ENCODE peak calls at places on chromosomes 7 and 10, in ten cellular contexts. K is heart left ventricle, H is HCT116, I is transverse colon, M is IMR-90, Z is lower leg skin, W is testis, F is esophagus squamous epithelium, R is stomach, C is A549. N is an unnamed sample.

GRCh38 chr10:43120116-43120947 is 17.9 kb upstream of the CSGALNACT2 start:
- DNase-seq in K (no peak), H (no peak), I (no peak), M (no peak), Z (no peak), W (no peak), F (no peak), R (no peak), C (no peak), N (no peak)

GRCh38 chr10:69968830-69969229 is 83.8 kb upstream of the MACROH2A2 start:
- DNase-seq in K (no peak), H (peak), I (no peak), M (peak), Z (no peak), W (peak), F (no peak), R (peak), C (peak), N (no peak)

GRCh38 chr10:73060738-73061635 is 35.7 kb downstream of the P4HA1 start:
- DNase-seq in K (no peak), H (peak), I (no peak), M (peak), Z (no peak), W (no peak), F (no peak), R (no peak), C (peak), N (no peak)

GRCh38 chr10:50512743-50513416 is 110.9 kb downstream of the SGMS1 start:
- DNase-seq in K (no peak), H (no peak), I (peak), M (no peak), Z (no peak), W (no peak), F (no peak), R (no peak), C (no peak), N (no peak)

GRCh38 chr7:95952851-95953250 is 180.5 kb downstream of the DYNC1I1 start:
- DNase-seq in K (no peak), H (no peak), I (no peak), M (no peak), Z (no peak), W (no peak), F (no peak), R (no peak), C (no peak), N (no peak)

GRCh38 chr7:156176039-156176438 is 363.8 kb upstream of the SHH start:
- DNase-seq in K (no peak), H (no peak), I (no peak), M (no peak), Z (no peak), W (no peak), F (no peak), R (no peak), C (no peak), N (no peak)

GRCh38 chr7:159149488-159149887 is 4.8 kb upstream of the VIPR2 start:
- DNase-seq in K (no peak), H (no peak), I (no peak), M (no peak), Z (no peak), W (no peak), F (no peak), R (no peak), C (no peak), N (no peak)

GRCh38 chr7:97246317-97246716 is 128.8 kb downstream of the SDHAF3 start:
- DNase-seq in K (no peak), H (no peak), I (no peak), M (no peak), Z (no peak), W (no peak), F (no peak), R (no peak), C (no peak), N (no peak)

GRCh38 chr7:94973844-94974243 is 66.5 kb downstream of the PPP1R9A start:
- DNase-seq in K (no peak), H (no peak), I (no peak), M (no peak), Z (no peak), W (no peak), F (no peak), R (no peak), C (no peak), N (no peak)

GRCh38 chr10:1360011-1360580 is 303.9 kb downstream of the WDR37 start:
- DNase-seq in K (no peak), H (no peak), I (no peak), M (no peak), Z (no peak), W (no peak), F (no peak), R (no peak), C (no peak), N (no peak)

GRCh38 chr10:3808689-3809199 is 23.7 kb upstream of the KLF6 start:
- DNase-seq in K (no peak), H (no peak), I (no peak), M (no peak), Z (no peak), W (no peak), F (no peak), R (no peak), C (no peak), N (no peak)

GRCh38 chr7:128831178-128831993 is 1.2 kb downstream of the FLNC start:
- DNase-seq in K (peak), H (no peak), I (peak), M (peak), Z (no peak), W (no peak), F (no peak), R (no peak), C (no peak), N (peak)

GRCh38 chr10:80614576-80615416 is 77.1 kb downstream of the SH2D4B start:
- DNase-seq in K (no peak), H (no peak), I (no peak), M (no peak), Z (no peak), W (no peak), F (no peak), R (no peak), C (no peak), N (no peak)

DNA sequence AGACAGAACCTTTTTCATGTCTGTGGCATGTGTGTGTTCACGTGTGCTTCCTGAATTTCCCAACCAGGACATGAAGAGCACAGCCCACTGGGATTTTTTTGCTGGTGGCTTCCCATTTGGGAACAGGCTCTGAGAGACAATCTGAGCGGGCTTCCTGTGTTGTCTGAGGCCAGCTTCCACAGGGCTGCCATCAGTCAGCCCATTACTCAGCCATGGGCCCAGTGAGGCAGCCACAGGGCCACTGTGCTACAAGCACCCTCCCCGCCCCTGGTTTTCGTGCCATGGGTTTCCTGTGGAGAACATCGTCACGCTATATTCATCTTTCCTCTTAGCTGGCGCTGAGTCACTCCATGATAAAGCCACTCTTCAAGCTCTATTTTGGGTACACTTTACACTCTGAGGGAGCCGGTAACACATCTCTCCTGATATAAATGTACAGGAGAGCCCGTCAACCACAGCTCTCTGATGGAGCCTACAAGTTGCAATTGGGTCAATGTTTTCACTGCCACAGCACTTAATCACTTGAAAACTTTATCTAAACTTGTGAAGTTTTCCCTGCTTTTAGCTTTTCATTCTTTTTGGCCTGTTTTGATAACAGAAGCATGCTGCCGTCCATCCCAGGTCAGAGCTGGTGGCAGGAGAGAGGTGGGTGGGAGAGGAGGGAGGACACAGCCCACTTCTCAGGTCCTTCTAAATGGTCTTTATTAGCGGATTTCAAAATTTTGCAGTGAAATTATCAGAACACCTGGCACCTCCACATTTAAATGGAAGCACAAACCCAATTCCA is 96.9 kb downstream of the HIPK2 start:
- DNase-seq in K (peak), H (peak), I (no peak), M (peak), Z (no peak), W (no peak), F (no peak), R (peak), C (peak), N (peak)
- TF ChIP-seq POLR2A in K (no peak), H (no peak), I (no peak), M (peak), Z (no peak), W (no peak), F (no peak), R (no peak), C (no peak), N (peak)

GRCh38 chr10:128059915-128060314 is 66.3 kb downstream of the MKI67 start:
- DNase-seq in K (no peak), H (no peak), I (no peak), M (no peak), Z (no peak), W (no peak), F (no peak), R (no peak), C (no peak), N (no peak)
- TF ChIP-seq POLR2A in K (no peak), H (no peak), I (no peak), M (no peak), Z (no peak), W (no peak), F (no peak), R (no peak), C (no peak), N (no peak)

GRCh38 chr7:1028775-1029636 is 15.3 kb upstream of the GPR146 start:
- DNase-seq in K (peak), H (peak), I (peak), M (peak), Z (peak), W (peak), F (peak), R (peak), C (peak), N (peak)
- TF ChIP-seq POLR2A in K (no peak), H (no peak), I (no peak), M (peak), Z (no peak), W (no peak), F (no peak), R (no peak), C (peak), N (peak)

DNA sequence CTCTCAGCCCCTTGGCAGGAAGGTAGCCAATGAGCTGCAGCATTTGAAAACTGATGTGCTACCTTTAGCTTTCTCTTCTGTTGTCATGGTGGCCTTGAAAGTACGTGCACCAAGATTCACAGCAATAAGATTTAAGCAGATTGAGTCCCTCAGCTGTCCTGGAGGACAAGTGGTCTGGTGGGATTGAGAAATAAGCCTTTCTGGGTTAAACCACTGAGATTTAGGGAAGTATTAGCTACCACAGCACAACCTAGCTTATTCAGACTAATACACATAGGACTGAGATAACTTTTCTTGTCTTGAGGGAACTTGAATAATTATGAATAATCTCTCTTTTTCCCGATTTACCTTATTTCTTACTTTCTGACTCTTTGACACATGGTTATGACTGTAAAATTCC is 324.0 kb downstream of the PTEN start:
- DNase-seq in K (no peak), H (no peak), I (no peak), M (no peak), Z (no peak), W (no peak), F (no peak), R (no peak), C (no peak), N (no peak)
- TF ChIP-seq POLR2A in K (no peak), H (no peak), I (no peak), M (no peak), Z (no peak), W (no peak), F (no peak), R (no peak), C (no peak), N (no peak)

DNA sequence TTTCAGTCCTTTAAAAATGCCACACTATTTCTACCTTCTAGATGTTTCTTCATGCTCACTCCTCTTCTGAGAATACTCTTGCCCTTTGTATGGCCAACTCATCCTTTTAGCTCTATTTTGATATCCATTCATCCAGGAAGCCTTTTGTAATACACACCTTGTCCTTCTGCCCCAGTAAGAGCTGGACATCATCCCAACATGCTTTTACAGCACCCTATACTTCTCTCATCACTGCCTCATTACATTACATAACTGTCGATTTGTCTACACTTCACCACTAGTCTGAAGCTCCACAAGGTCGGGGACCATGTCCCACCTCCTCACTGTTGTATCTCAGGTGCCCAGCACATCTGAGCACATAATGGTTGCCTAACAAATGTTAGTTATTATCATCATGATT is 29.2 kb downstream of the PRR15 start:
- DNase-seq in K (no peak), H (no peak), I (no peak), M (no peak), Z (no peak), W (no peak), F (no peak), R (no peak), C (no peak), N (no peak)
- TF ChIP-seq POLR2A in K (no peak), H (no peak), I (no peak), M (no peak), Z (no peak), W (no peak), F (no peak), R (no peak), C (no peak), N (no peak)

N was measured in H54.